ENCODE peak calls at places on chromosome 20, in nine cellular contexts. T is epithelial cell of prostate, E is ELR, X is psoas muscle, F is RWPE1, S is ACHN, R is GM12865, Z is HFFc6, H is left ventricle myocardium superior. V is an unnamed sample.

GRCh38 chr20:35934050-35934449 is 20.3 kb downstream of the SCAND1 start:
- DNase-seq in Z (no peak), T (no peak), R (no peak), F (no peak), H (no peak), S (no peak), E (no peak), X (no peak), V (no peak)

GRCh38 chr20:47319517-47320252 is 36.8 kb downstream of the ZMYND8 start:
- DNase-seq in X (peak; percentile 41), H (peak; percentile 44), S (no peak), T (no peak), F (peak; percentile 89), R (no peak), E (peak; percentile 51), Z (peak; percentile 13), V (no peak)

GRCh38 chr20:57657537-57658446 is 37.6 kb upstream of the ZBP1 start:
- DNase-seq in T (peak; percentile 44), H (peak; percentile 81), E (no peak), F (peak; percentile 97), S (no peak), R (no peak), Z (no peak), X (peak; percentile 45), V (peak; percentile 73)

GRCh38 chr20:5658897-5659296 is 91.3 kb upstream of the SHLD1 start:
- DNase-seq in X (peak; percentile 67), H (peak; percentile 65), S (no peak), Z (peak; percentile 51), F (peak; percentile 70), E (peak; percentile 84), T (peak; percentile 73), R (peak; percentile 79), V (peak; percentile 65)

GRCh38 chr20:41395669-41396664 is 29.3 kb upstream of the EMILIN3 start:
- DNase-seq in F (no peak), R (no peak), T (no peak), Z (no peak), X (no peak), H (peak; percentile 51), E (peak; percentile 50), S (no peak), V (no peak)

GRCh38 chr20:53896647-53897046 is 173.7 kb downstream of the BCAS1 start:
- DNase-seq in X (no peak), E (no peak), R (no peak), S (no peak), T (no peak), H (no peak), F (no peak), Z (no peak), V (no peak)

GRCh38 chr20:58102252-58102651 is 126.2 kb downstream of the ANKRD60 start:
- DNase-seq in S (no peak), H (no peak), F (peak; percentile 80), X (no peak), T (no peak), E (peak; percentile 40), Z (peak; percentile 68), R (no peak), V (no peak)

GRCh38 chr20:13186043-13186774 is 34.9 kb upstream of the ISM1 start:
- DNase-seq in F (no peak), E (no peak), Z (no peak), H (no peak), R (no peak), X (no peak), T (no peak), S (no peak), V (no peak)

GRCh38 chr20:15310361-15310760 is 972.9 kb upstream of the FLRT3 start:
- DNase-seq in S (no peak), T (no peak), E (no peak), X (no peak), R (no peak), F (peak; percentile 8), Z (no peak), H (no peak), V (no peak)

GRCh38 chr20:63699466-63700198 is 3.2 kb downstream of the TNFRSF6B start:
- DNase-seq in T (no peak), Z (no peak), X (peak; percentile 24), R (no peak), S (no peak), H (peak; percentile 34), E (no peak), F (no peak), V (no peak)

GRCh38 chr20:50475879-50476292 is 34.3 kb upstream of the PTPN1 start:
- DNase-seq in T (no peak), E (peak; percentile 78), F (peak; percentile 70), S (peak; percentile 53), Z (no peak), X (no peak), R (no peak), H (no peak), V (no peak)

GRCh38 chr20:62197801-62198200 is 15.0 kb downstream of the MTG2 start:
- DNase-seq in H (peak; percentile 22), F (no peak), E (no peak), S (no peak), R (no peak), T (no peak), X (no peak), Z (no peak), V (no peak)

GRCh38 chr20:63051911-63052310 is 45.1 kb upstream of the BHLHE23 start:
- DNase-seq in F (no peak), E (no peak), S (no peak), R (no peak), Z (no peak), X (no peak), T (no peak), H (peak; percentile 9), V (no peak)

V was measured in keratinocyte.